ENCODE peak calls at places on chromosomes 11 and 22, in seven cellular contexts. U is T-cell; B is IMR-90; Q is stimulated activated CD8-positive, alpha-beta memory T cell treated with anti-CD3 and anti-CD28 coated beads, Interleukin-4, amount 100 ng/mL, for 1 hour; F is fibroblast of mammary gland; X is HT1080; J is HT-29. W is an unnamed sample.
A peak's percentile ranks its signal among the peaks of the same experiment; 100 is the strongest.

GRCh38 chr11:47724041-47724729 is 9.0 kb upstream of the AGBL2 start:
- DNase-seq in U (no peak), X (peak; percentile 32), F (peak; percentile 83), Q (no peak), B (peak; percentile 89), J (no peak), W (no peak)

GRCh38 chr11:101436511-101437142 is 147.2 kb downstream of the TRPC6 start:
- DNase-seq in F (peak; percentile 59), X (peak; percentile 27), U (no peak), Q (no peak), J (peak; percentile 68), B (peak; percentile 49), W (no peak)

GRCh38 chr11:9533736-9534473 is 39.6 kb upstream of the WEE1 start:
- DNase-seq in J (no peak), Q (no peak), B (no peak), U (no peak), X (no peak), F (no peak), W (no peak)

GRCh38 chr11:65557280-65558001 is 718 bp downstream of the LTBP3 start:
- DNase-seq in X (no peak), B (no peak), U (no peak), J (no peak), F (no peak), Q (no peak), W (no peak)

GRCh38 chr11:19027829-19028595 is 32.5 kb downstream of the MRGPRX2 start:
- DNase-seq in B (peak; percentile 55), F (peak; percentile 90), X (peak; percentile 94), Q (no peak), U (no peak), J (peak; percentile 42), W (no peak)

GRCh38 chr22:38505595-38506117 is 455 bp downstream of the DDX17 start:
- DNase-seq in B (peak; percentile 46), F (peak; percentile 49), J (peak; percentile 51), U (peak; percentile 26), X (peak; percentile 24), Q (peak; percentile 36), W (peak; percentile 71)

GRCh38 chr11:27613670-27613950 is 86.6 kb downstream of the BDNF start:
- DNase-seq in B (peak; percentile 40), F (no peak), J (no peak), Q (no peak), U (no peak), X (no peak), W (no peak)

GRCh38 chr11:10461276-10461790 is 6.3 kb downstream of the AMPD3 start:
- DNase-seq in U (no peak), J (no peak), B (no peak), Q (no peak), F (no peak), X (no peak), W (no peak)

GRCh38 chr11:113446938-113447337 is 28.3 kb downstream of the DRD2 start:
- DNase-seq in Q (no peak), B (no peak), F (no peak), X (no peak), J (no peak), U (no peak), W (no peak)

GRCh38 chr11:62705880-62706831 is 1.1 kb downstream of the BSCL2 start:
- DNase-seq in X (peak; percentile 90), Q (peak; percentile 90), B (peak; percentile 91), J (peak; percentile 98), F (peak; percentile 89), U (peak; percentile 90), W (peak; percentile 94)

GRCh38 chr22:36763576-36763975 is 12.3 kb downstream of the IFT27 start:
- DNase-seq in U (no peak), F (no peak), B (no peak), X (no peak), Q (no peak), J (peak; percentile 11), W (no peak)

GRCh38 chr11:97022942-97023341 is 633.1 kb downstream of the JRKL start:
- DNase-seq in B (no peak), F (no peak), J (no peak), Q (no peak), U (no peak), X (no peak), W (no peak)

GRCh38 chr11:67996622-67997459 is 7.1 kb downstream of the UNC93B1 start:
- DNase-seq in Q (no peak), F (peak; percentile 17), J (peak; percentile 95), U (peak; percentile 14), B (no peak), X (no peak), W (no peak)

GRCh38 chr11:70415642-70416395 is 17.5 kb downstream of the CTTN start:
- DNase-seq in F (peak; percentile 36), X (no peak), Q (no peak), J (no peak), B (peak; percentile 22), U (no peak), W (no peak)

GRCh38 chr11:32420937-32421532 is 14.3 kb downstream of the WT1 start:
- DNase-seq in X (peak; percentile 78), B (no peak), Q (no peak), F (no peak), J (peak; percentile 56), U (no peak), W (peak; percentile 74)

GRCh38 chr11:46272816-46273427 is 4.5 kb upstream of the CREB3L1 start:
- DNase-seq in U (no peak), F (peak; percentile 85), Q (no peak), X (peak; percentile 87), J (peak; percentile 90), B (peak; percentile 76), W (no peak)

GRCh38 chr22:26610983-26611382 is 6.8 kb downstream of the CRYBB1 start:
- DNase-seq in J (no peak), B (peak; percentile 22), Q (no peak), U (no peak), X (peak; percentile 78), F (peak; percentile 30), W (no peak)

GRCh38 chr22:47284822-47285221 is 522.4 kb downstream of the TBC1D22A start:
- DNase-seq in F (no peak), J (no peak), B (no peak), X (no peak), U (no peak), Q (no peak), W (no peak)

GRCh38 chr11:114140826-114141225 is 81.3 kb downstream of the ZBTB16 start:
- DNase-seq in B (no peak), U (no peak), X (no peak), J (no peak), Q (no peak), F (no peak), W (no peak)

GRCh38 chr22:37752189-37753061 is 55.3 kb upstream of the GCAT start:
- DNase-seq in U (no peak), F (peak; percentile 98), X (peak; percentile 97), B (peak; percentile 85), Q (no peak), J (peak; percentile 94), W (no peak)

GRCh38 chr22:31897842-31898241 is 46.5 kb upstream of the YWHAH start:
- DNase-seq in Q (no peak), J (no peak), X (peak; percentile 22), U (no peak), B (peak; percentile 55), F (peak; percentile 6), W (no peak)

GRCh38 chr11:106172389-106172991 is 95.0 kb downstream of the AASDHPPT start:
- DNase-seq in Q (no peak), F (peak; percentile 8), B (no peak), J (no peak), U (no peak), X (no peak), W (no peak)

GRCh38 chr11:129375731-129376657 is at the start of gene BARX2:
- DNase-seq in X (no peak), B (peak; percentile 54), F (peak; percentile 64), U (no peak), J (peak; percentile 92), Q (no peak), W (no peak)

GRCh38 chr11:57885298-57886035 is 123.9 kb downstream of the CTNND1 start:
- DNase-seq in Q (no peak), B (peak; percentile 42), J (peak; percentile 21), F (peak; percentile 29), U (no peak), X (peak; percentile 10), W (no peak)

GRCh38 chr11:106733518-106734162 is 284.6 kb downstream of the GUCY1A2 start:
- DNase-seq in B (no peak), U (no peak), J (no peak), Q (no peak), X (no peak), F (peak; percentile 25), W (no peak)

GRCh38 chr11:112100457-112100856 is 13.8 kb downstream of the SDHD start:
- DNase-seq in U (no peak), B (peak; percentile 80), Q (no peak), F (no peak), J (no peak), X (no peak), W (no peak)

GRCh38 chr22:40463017-40463631 is 92.7 kb downstream of the SGSM3 start:
- DNase-seq in X (no peak), B (no peak), F (no peak), U (peak; percentile 19), Q (peak; percentile 22), J (no peak), W (peak; percentile 84)

GRCh38 chr22:40721266-40721665 is 42.0 kb downstream of the MCHR1 start:
- DNase-seq in B (peak; percentile 71), X (peak; percentile 66), F (peak; percentile 62), Q (no peak), U (no peak), J (no peak), W (peak; percentile 17)

GRCh38 chr11:92859290-92859689 is 110.2 kb upstream of the MTNR1B start:
- DNase-seq in B (no peak), X (no peak), U (no peak), Q (no peak), J (no peak), F (no peak), W (no peak)

GRCh38 chr22:41732096-41732772 is 32.9 kb downstream of the MEI1 start:
- DNase-seq in Q (no peak), F (no peak), U (no peak), X (no peak), J (no peak), B (no peak), W (no peak)

W was measured in CD4-positive, CD25-positive, alpha-beta regulatory T cell.